ENCODE peak calls at places on chromosomes 16 and 17, in five cellular contexts. Z is HCT116, C is GM23248, S is GM23338, X is SK-N-SH. W is an unnamed sample.

GRCh38 chr16:75742424-75743047 is 16.2 kb upstream of the CPHXL start:
- DNase-seq in Z (peak), C (no peak), X (no peak), S (peak), W (no peak)

GRCh38 chr16:19771040-19771439 is 53.0 kb downstream of the IQCK start:
- DNase-seq in S (no peak), C (no peak), Z (no peak), X (no peak), W (no peak)

GRCh38 chr16:85201566-85201965 is 89.3 kb upstream of the CIBAR2 start:
- DNase-seq in Z (no peak), S (no peak), X (no peak), C (peak), W (no peak)

GRCh38 chr17:83055911-83056582 is 23.4 kb upstream of the METRNL start:
- DNase-seq in S (no peak), C (peak), Z (no peak), X (no peak), W (peak)

GRCh38 chr16:81567987-81568748 is 123.6 kb downstream of the CMIP start:
- DNase-seq in Z (no peak), C (peak), X (no peak), S (no peak), W (peak)

GRCh38 chr17:49969134-49969759 is at the start of gene DLX4:
- DNase-seq in C (peak), S (peak), Z (no peak), X (peak), W (no peak)

GRCh38 chr16:64225036-64225435 is 896.8 kb downstream of the CDH11 start:
- DNase-seq in X (no peak), S (no peak), C (no peak), Z (no peak), W (no peak)

GRCh38 chr17:1742371-1743093 is at the start of gene SERPINF2:
- DNase-seq in S (no peak), Z (no peak), X (no peak), C (no peak), W (no peak)

GRCh38 chr16:5977329-5977728 is 879.7 kb upstream of the EEF2KMT start:
- DNase-seq in C (no peak), X (no peak), Z (no peak), S (peak), W (no peak)

GRCh38 chr17:59807892-59808509 is 84.7 kb downstream of the TUBD1 start:
- DNase-seq in X (no peak), S (no peak), Z (no peak), C (peak), W (no peak)

DNA sequence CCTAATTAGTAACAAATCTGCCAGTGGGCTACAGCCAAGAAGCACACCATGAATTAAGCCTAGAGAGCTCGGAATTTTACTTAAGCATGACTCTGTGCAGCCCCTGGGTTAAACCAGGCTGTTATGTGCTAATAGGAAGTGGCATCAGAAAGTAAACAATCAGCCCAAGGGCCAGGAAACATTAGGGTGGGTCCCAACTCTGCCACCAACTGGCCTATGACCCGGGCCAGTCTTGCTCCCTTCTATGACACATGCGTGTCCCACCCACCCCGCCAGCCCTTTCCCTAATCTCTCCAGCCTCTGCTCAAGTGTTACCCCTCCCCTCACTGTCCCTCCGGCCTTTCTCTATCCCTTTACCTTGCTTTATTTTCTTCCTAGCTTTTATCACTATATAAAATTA is 13.7 kb downstream of the TOP3A start:
- DNase-seq in Z (no peak), C (no peak), X (no peak), S (no peak), W (no peak)
- TF ChIP-seq EZH2phosphoT487 in Z (no peak), C (no peak), X (no peak), S (no peak), W (no peak)

GRCh38 chr17:58156839-58157803 is 8.9 kb downstream of the OR4D1 start:
- DNase-seq in C (peak), X (peak), S (peak), Z (no peak), W (no peak)
- H3K4me3 ChIP-seq in C (peak), X (peak), S (peak), Z (no peak), W (no peak)

GRCh38 chr16:89003831-89004208 is 26.8 kb upstream of the CBFA2T3 start:
- DNase-seq in S (no peak), X (peak), C (no peak), Z (no peak), W (no peak)
- H3K4me2 ChIP-seq in S (no peak), X (no peak), C (no peak), Z (no peak), W (no peak)

DNA sequence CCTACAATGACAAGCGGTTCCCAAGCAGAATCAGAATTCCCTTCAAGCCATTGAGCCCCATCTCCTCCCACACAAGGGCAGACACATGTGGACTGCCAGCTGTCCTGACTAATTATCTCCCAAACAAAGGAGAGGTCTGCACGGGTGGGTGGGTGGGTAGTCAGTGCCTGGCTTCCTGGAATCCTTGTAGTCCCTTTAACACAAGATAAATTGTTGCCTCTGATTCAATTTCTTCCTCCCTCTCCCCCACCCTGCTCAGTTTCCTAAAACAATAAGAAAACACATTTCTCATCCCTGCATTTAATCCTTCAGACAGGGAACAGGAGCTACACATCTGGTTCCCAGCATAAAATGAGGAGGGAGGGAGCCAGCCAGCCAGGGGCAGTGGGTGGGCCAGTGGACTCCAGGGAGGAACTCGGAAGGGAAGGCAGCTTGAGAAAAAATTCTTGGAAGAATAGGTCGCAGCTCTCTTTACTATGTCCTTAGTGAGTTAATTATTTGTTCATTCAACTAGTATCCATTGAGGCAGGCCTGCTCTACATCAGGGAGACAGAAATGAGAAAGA is 58.4 kb downstream of the CCT6B start:
- DNase-seq in S (no peak), C (no peak), Z (no peak), X (peak), W (no peak)
- TF ChIP-seq EZH2phosphoT487 in S (no peak), C (no peak), Z (no peak), X (no peak), W (no peak)

DNA sequence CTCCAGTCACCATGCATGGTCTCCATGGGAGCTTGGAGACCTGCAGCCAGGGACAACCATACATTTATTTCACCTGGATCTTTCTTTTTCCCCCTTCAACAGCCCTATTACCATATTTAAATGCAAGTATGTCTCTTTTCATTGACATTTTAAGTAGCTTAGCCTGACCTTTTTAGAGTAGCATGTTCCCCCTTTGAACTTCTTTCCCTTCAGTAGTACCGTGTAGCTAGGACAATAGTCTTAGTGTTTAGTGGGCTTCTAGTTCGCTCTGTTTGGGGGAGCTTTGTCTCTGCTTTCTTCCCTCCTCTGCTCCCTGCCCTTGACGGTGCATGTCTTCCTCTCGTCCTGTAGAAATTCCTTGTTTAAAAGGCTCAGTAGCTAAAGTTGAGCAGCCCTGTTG is 94.6 kb downstream of the CCDC182 start:
- DNase-seq in Z (no peak), S (peak), C (no peak), X (no peak), W (no peak)
- H3K4me3 ChIP-seq in Z (no peak), S (peak), C (no peak), X (no peak), W (no peak)

GRCh38 chr17:38881600-38882191 is 11.8 kb downstream of the LASP1 start:
- DNase-seq in Z (no peak), C (peak), S (no peak), X (peak), W (no peak)
- H3K4me2 ChIP-seq in Z (peak), C (peak), S (peak), X (peak), W (no peak)

GRCh38 chr16:28985611-28986041 is 774 bp downstream of the LAT start:
- DNase-seq in S (no peak), X (no peak), Z (no peak), C (no peak), W (no peak)
- TF ChIP-seq EZH2phosphoT487 in S (no peak), X (no peak), Z (no peak), C (no peak), W (no peak)